ENCODE peak calls at places on chromosomes 6 and 20, in nine cellular contexts. One of them, this sample, is unnamed.

GRCh38 chr6:70531133-70531532 is 35.6 kb upstream of the SDHAF4 start:
- DNase-seq in left cardiac atrium: no peak
- DNase-seq in NCI-H1105: no peak
- DNase-seq in astrocyte: no peak
- DNase-seq in H9: no peak
- DNase-seq in HFF-Myc: no peak
- DNase-seq in cardiac fibroblast: no peak
- DNase-seq in HTR-8/SVneo: no peak
- DNase-seq in osteocyte: no peak
- DNase-seq in this sample: no peak

GRCh38 chr6:36989264-36989663 is 3.3 kb upstream of the MTCH1 start:
- DNase-seq in left cardiac atrium: no peak
- DNase-seq in NCI-H1105: no peak
- DNase-seq in astrocyte: no peak
- DNase-seq in H9: no peak
- DNase-seq in HFF-Myc: no peak
- DNase-seq in cardiac fibroblast: no peak
- DNase-seq in HTR-8/SVneo: no peak
- DNase-seq in osteocyte: no peak
- DNase-seq in this sample: no peak

GRCh38 chr6:126574301-126574700 is 234.4 kb downstream of the CENPW start:
- DNase-seq in left cardiac atrium: no peak
- DNase-seq in NCI-H1105: no peak
- DNase-seq in astrocyte: no peak
- DNase-seq in H9: no peak
- DNase-seq in HFF-Myc: no peak
- DNase-seq in cardiac fibroblast: no peak
- DNase-seq in HTR-8/SVneo: no peak
- DNase-seq in osteocyte: no peak
- DNase-seq in this sample: no peak

GRCh38 chr6:74891358-74891811 is 314.5 kb downstream of the COL12A1 start:
- DNase-seq in left cardiac atrium: peak; percentile 31
- DNase-seq in NCI-H1105: no peak
- DNase-seq in astrocyte: no peak
- DNase-seq in H9: no peak
- DNase-seq in HFF-Myc: peak; percentile 63
- DNase-seq in cardiac fibroblast: peak; percentile 47
- DNase-seq in HTR-8/SVneo: no peak
- DNase-seq in osteocyte: no peak
- DNase-seq in this sample: no peak

GRCh38 chr20:7883309-7883708 is 56.9 kb downstream of the HAO1 start:
- DNase-seq in left cardiac atrium: no peak
- DNase-seq in NCI-H1105: no peak
- DNase-seq in astrocyte: no peak
- DNase-seq in H9: no peak
- DNase-seq in HFF-Myc: no peak
- DNase-seq in cardiac fibroblast: no peak
- DNase-seq in HTR-8/SVneo: no peak
- DNase-seq in osteocyte: no peak
- DNase-seq in this sample: no peak

GRCh38 chr6:100504786-100505737 is 40.3 kb upstream of the SIM1 start:
- DNase-seq in left cardiac atrium: no peak
- DNase-seq in NCI-H1105: no peak
- DNase-seq in astrocyte: peak; percentile 94
- DNase-seq in H9: no peak
- DNase-seq in HFF-Myc: peak; percentile 62
- DNase-seq in cardiac fibroblast: peak; percentile 80
- DNase-seq in HTR-8/SVneo: peak; percentile 40
- DNase-seq in osteocyte: no peak
- DNase-seq in this sample: peak; percentile 16

GRCh38 chr20:48667889-48668413 is 159.8 kb downstream of the PREX1 start:
- DNase-seq in left cardiac atrium: no peak
- DNase-seq in NCI-H1105: no peak
- DNase-seq in astrocyte: peak; percentile 24
- DNase-seq in H9: no peak
- DNase-seq in HFF-Myc: no peak
- DNase-seq in cardiac fibroblast: peak; percentile 56
- DNase-seq in HTR-8/SVneo: no peak
- DNase-seq in osteocyte: no peak
- DNase-seq in this sample: peak; percentile 64

GRCh38 chr20:15296422-15296821 is 959.0 kb upstream of the FLRT3 start:
- DNase-seq in left cardiac atrium: no peak
- DNase-seq in NCI-H1105: no peak
- DNase-seq in astrocyte: no peak
- DNase-seq in H9: no peak
- DNase-seq in HFF-Myc: no peak
- DNase-seq in cardiac fibroblast: no peak
- DNase-seq in HTR-8/SVneo: no peak
- DNase-seq in osteocyte: no peak
- DNase-seq in this sample: no peak

GRCh38 chr6:38671885-38672467 is 31.0 kb downstream of the GLO1 start:
- DNase-seq in left cardiac atrium: no peak
- DNase-seq in NCI-H1105: peak; percentile 9
- DNase-seq in astrocyte: peak; percentile 29
- DNase-seq in H9: peak; percentile 33
- DNase-seq in HFF-Myc: peak; percentile 46
- DNase-seq in cardiac fibroblast: peak; percentile 74
- DNase-seq in HTR-8/SVneo: peak; percentile 56
- DNase-seq in osteocyte: no peak
- DNase-seq in this sample: peak; percentile 72

GRCh38 chr6:28941681-28942448 is 18.1 kb upstream of the TRIM27 start:
- DNase-seq in left cardiac atrium: no peak
- DNase-seq in NCI-H1105: peak; percentile 81
- DNase-seq in astrocyte: no peak
- DNase-seq in H9: no peak
- DNase-seq in HFF-Myc: peak; percentile 69
- DNase-seq in cardiac fibroblast: no peak
- DNase-seq in HTR-8/SVneo: no peak
- DNase-seq in osteocyte: no peak
- DNase-seq in this sample: peak; percentile 57

GRCh38 chr6:150176152-150176551 is 33.3 kb downstream of the PPP1R14C start:
- DNase-seq in left cardiac atrium: peak; percentile 72
- DNase-seq in NCI-H1105: no peak
- DNase-seq in astrocyte: no peak
- DNase-seq in H9: no peak
- DNase-seq in HFF-Myc: no peak
- DNase-seq in cardiac fibroblast: peak; percentile 20
- DNase-seq in HTR-8/SVneo: no peak
- DNase-seq in osteocyte: no peak
- DNase-seq in this sample: no peak

GRCh38 chr20:59566631-59567524 is 37.5 kb upstream of the PHACTR3 start:
- DNase-seq in left cardiac atrium: no peak
- DNase-seq in NCI-H1105: no peak
- DNase-seq in astrocyte: no peak
- DNase-seq in H9: no peak
- DNase-seq in HFF-Myc: no peak
- DNase-seq in cardiac fibroblast: no peak
- DNase-seq in HTR-8/SVneo: no peak
- DNase-seq in osteocyte: peak; percentile 62
- DNase-seq in this sample: peak; percentile 30

GRCh38 chr20:5612476-5613291 is 137.5 kb upstream of the SHLD1 start:
- DNase-seq in left cardiac atrium: no peak
- DNase-seq in NCI-H1105: no peak
- DNase-seq in astrocyte: peak; percentile 79
- DNase-seq in H9: no peak
- DNase-seq in HFF-Myc: no peak
- DNase-seq in cardiac fibroblast: peak; percentile 70
- DNase-seq in HTR-8/SVneo: no peak
- DNase-seq in osteocyte: peak; percentile 62
- DNase-seq in this sample: no peak

GRCh38 chr20:44979090-44979621 is 12.8 kb downstream of the STK4 start:
- DNase-seq in left cardiac atrium: no peak
- DNase-seq in NCI-H1105: no peak
- DNase-seq in astrocyte: peak; percentile 53
- DNase-seq in H9: no peak
- DNase-seq in HFF-Myc: no peak
- DNase-seq in cardiac fibroblast: peak; percentile 51
- DNase-seq in HTR-8/SVneo: no peak
- DNase-seq in osteocyte: no peak
- DNase-seq in this sample: no peak

GRCh38 chr6:62285612-62286469 is at the start of gene KHDRBS2:
- DNase-seq in left cardiac atrium: peak; percentile 75
- DNase-seq in NCI-H1105: peak; percentile 68
- DNase-seq in astrocyte: no peak
- DNase-seq in H9: peak; percentile 98
- DNase-seq in HFF-Myc: no peak
- DNase-seq in cardiac fibroblast: peak; percentile 1
- DNase-seq in HTR-8/SVneo: peak; percentile 8
- DNase-seq in osteocyte: peak; percentile 84
- DNase-seq in this sample: peak; percentile 88

GRCh38 chr6:33235221-33235634 is 26.9 kb downstream of the RING1 start:
- DNase-seq in left cardiac atrium: no peak
- DNase-seq in NCI-H1105: no peak
- DNase-seq in astrocyte: no peak
- DNase-seq in H9: no peak
- DNase-seq in HFF-Myc: no peak
- DNase-seq in cardiac fibroblast: no peak
- DNase-seq in HTR-8/SVneo: no peak
- DNase-seq in osteocyte: no peak
- DNase-seq in this sample: no peak

GRCh38 chr20:50410343-50410742 is 99.8 kb upstream of the PTPN1 start:
- DNase-seq in left cardiac atrium: no peak
- DNase-seq in NCI-H1105: no peak
- DNase-seq in astrocyte: no peak
- DNase-seq in H9: no peak
- DNase-seq in HFF-Myc: no peak
- DNase-seq in cardiac fibroblast: no peak
- DNase-seq in HTR-8/SVneo: no peak
- DNase-seq in osteocyte: no peak
- DNase-seq in this sample: no peak

GRCh38 chr6:100948381-100949133 is 67.4 kb upstream of the ASCC3 start:
- DNase-seq in left cardiac atrium: no peak
- DNase-seq in NCI-H1105: no peak
- DNase-seq in astrocyte: no peak
- DNase-seq in H9: no peak
- DNase-seq in HFF-Myc: no peak
- DNase-seq in cardiac fibroblast: peak; percentile 6
- DNase-seq in HTR-8/SVneo: no peak
- DNase-seq in osteocyte: no peak
- DNase-seq in this sample: no peak

GRCh38 chr6:36839819-36840379 is 655 bp upstream of the CPNE5 start:
- DNase-seq in left cardiac atrium: peak; percentile 75
- DNase-seq in NCI-H1105: peak; percentile 26
- DNase-seq in astrocyte: no peak
- DNase-seq in H9: no peak
- DNase-seq in HFF-Myc: no peak
- DNase-seq in cardiac fibroblast: peak; percentile 55
- DNase-seq in HTR-8/SVneo: no peak
- DNase-seq in osteocyte: no peak
- DNase-seq in this sample: peak; percentile 88

GRCh38 chr20:24535956-24536730 is 66.7 kb downstream of the SYNDIG1 start:
- DNase-seq in left cardiac atrium: no peak
- DNase-seq in NCI-H1105: no peak
- DNase-seq in astrocyte: peak; percentile 17
- DNase-seq in H9: no peak
- DNase-seq in HFF-Myc: no peak
- DNase-seq in cardiac fibroblast: no peak
- DNase-seq in HTR-8/SVneo: no peak
- DNase-seq in osteocyte: peak; percentile 76
- DNase-seq in this sample: no peak

GRCh38 chr6:114906096-114906495 is 563.3 kb upstream of the HS3ST5 start:
- DNase-seq in left cardiac atrium: no peak
- DNase-seq in NCI-H1105: no peak
- DNase-seq in astrocyte: no peak
- DNase-seq in H9: no peak
- DNase-seq in HFF-Myc: no peak
- DNase-seq in cardiac fibroblast: no peak
- DNase-seq in HTR-8/SVneo: no peak
- DNase-seq in osteocyte: no peak
- DNase-seq in this sample: no peak

GRCh38 chr20:46118481-46119020 is 437 bp downstream of the CD40 start:
- DNase-seq in left cardiac atrium: peak; percentile 60
- DNase-seq in NCI-H1105: no peak
- DNase-seq in astrocyte: no peak
- DNase-seq in H9: peak; percentile 71
- DNase-seq in HFF-Myc: no peak
- DNase-seq in cardiac fibroblast: peak; percentile 23
- DNase-seq in HTR-8/SVneo: no peak
- DNase-seq in osteocyte: no peak
- DNase-seq in this sample: peak; percentile 86

GRCh38 chr6:113529191-113529590 is 328.0 kb upstream of the MARCKS start:
- DNase-seq in left cardiac atrium: no peak
- DNase-seq in NCI-H1105: no peak
- DNase-seq in astrocyte: peak; percentile 53
- DNase-seq in H9: no peak
- DNase-seq in HFF-Myc: no peak
- DNase-seq in cardiac fibroblast: peak; percentile 7
- DNase-seq in HTR-8/SVneo: no peak
- DNase-seq in osteocyte: no peak
- DNase-seq in this sample: no peak

GRCh38 chr20:22052025-22052527 is 346.6 kb downstream of the PAX1 start:
- DNase-seq in left cardiac atrium: no peak
- DNase-seq in NCI-H1105: no peak
- DNase-seq in astrocyte: no peak
- DNase-seq in H9: no peak
- DNase-seq in HFF-Myc: no peak
- DNase-seq in cardiac fibroblast: no peak
- DNase-seq in HTR-8/SVneo: no peak
- DNase-seq in osteocyte: no peak
- DNase-seq in this sample: no peak

GRCh38 chr6:75203721-75204120 is 2.1 kb downstream of the COL12A1 start:
- DNase-seq in left cardiac atrium: no peak
- DNase-seq in NCI-H1105: no peak
- DNase-seq in astrocyte: peak; percentile 45
- DNase-seq in H9: no peak
- DNase-seq in HFF-Myc: no peak
- DNase-seq in cardiac fibroblast: peak; percentile 66
- DNase-seq in HTR-8/SVneo: no peak
- DNase-seq in osteocyte: no peak
- DNase-seq in this sample: no peak

GRCh38 chr6:83138118-83138722 is 54.8 kb downstream of the PGM3 start:
- DNase-seq in left cardiac atrium: no peak
- DNase-seq in NCI-H1105: no peak
- DNase-seq in astrocyte: no peak
- DNase-seq in H9: no peak
- DNase-seq in HFF-Myc: no peak
- DNase-seq in cardiac fibroblast: no peak
- DNase-seq in HTR-8/SVneo: no peak
- DNase-seq in osteocyte: no peak
- DNase-seq in this sample: no peak

This sample was measured in H7.